ENCODE peak calls at places on chromosomes 3 and 15, in five cellular contexts. I is OCI-LY7, M is IMR-90, W is Karpas-422, J is SK-N-SH. C is an unnamed sample.
A peak's percentile ranks its signal among the peaks of the same experiment; 100 is the strongest.

GRCh38 chr15:63381301-63382192 is at the start of gene CA12:
- DNase-seq in I (no peak), M (peak; percentile 55), W (no peak), J (peak; percentile 65), C (peak; percentile 77)

GRCh38 chr3:29335438-29335837 is 54.6 kb downstream of the RBMS3 start:
- DNase-seq in I (no peak), M (peak; percentile 98), W (no peak), J (peak; percentile 10), C (peak; percentile 45)

GRCh38 chr15:75928680-75929608 is 25.3 kb downstream of the FBXO22 start:
- DNase-seq in I (peak; percentile 63), M (peak; percentile 35), W (peak; percentile 78), J (peak; percentile 10), C (peak; percentile 88)

GRCh38 chr3:190585771-190586630 is 72.1 kb downstream of the IL1RAP start:
- DNase-seq in I (no peak), M (peak; percentile 95), W (no peak), J (peak; percentile 7), C (peak; percentile 63)

GRCh38 chr15:51768018-51768417 is 16.6 kb downstream of the TMOD2 start:
- DNase-seq in I (no peak), M (no peak), W (no peak), J (no peak), C (no peak)

GRCh38 chr3:23611737-23612295 is 193.9 kb upstream of the UBE2E1 start:
- DNase-seq in I (peak; percentile 64), M (peak; percentile 80), W (peak; percentile 16), J (no peak), C (peak; percentile 17)

GRCh38 chr3:51400169-51400568 is 9.1 kb downstream of the RBM15B start:
- DNase-seq in I (no peak), M (no peak), W (no peak), J (no peak), C (no peak)

GRCh38 chr3:39103791-39104552 is 3.5 kb downstream of the GORASP1 start:
- DNase-seq in I (no peak), M (no peak), W (no peak), J (no peak), C (no peak)

GRCh38 chr3:17052348-17052747 is 167.6 kb downstream of the PLCL2 start:
- DNase-seq in I (peak; percentile 9), M (no peak), W (no peak), J (no peak), C (no peak)

GRCh38 chr3:16338999-16339398 is 74.0 kb downstream of the OXNAD1 start:
- DNase-seq in I (no peak), M (peak; percentile 97), W (no peak), J (no peak), C (no peak)

GRCh38 chr3:12716605-12717121 is 42.4 kb downstream of the TMEM40 start:
- DNase-seq in I (peak; percentile 56), M (peak; percentile 62), W (peak; percentile 52), J (no peak), C (no peak)

GRCh38 chr3:12724794-12725193 is 34.3 kb downstream of the TMEM40 start:
- DNase-seq in I (no peak), M (no peak), W (peak; percentile 69), J (no peak), C (no peak)

GRCh38 chr3:12722205-12722604 is 36.9 kb downstream of the TMEM40 start:
- DNase-seq in I (no peak), M (no peak), W (no peak), J (no peak), C (no peak)

GRCh38 chr3:12719984-12720656 is 38.9 kb downstream of the TMEM40 start:
- DNase-seq in I (peak; percentile 86), M (peak; percentile 82), W (peak; percentile 92), J (peak; percentile 82), C (peak; percentile 94)

DNA sequence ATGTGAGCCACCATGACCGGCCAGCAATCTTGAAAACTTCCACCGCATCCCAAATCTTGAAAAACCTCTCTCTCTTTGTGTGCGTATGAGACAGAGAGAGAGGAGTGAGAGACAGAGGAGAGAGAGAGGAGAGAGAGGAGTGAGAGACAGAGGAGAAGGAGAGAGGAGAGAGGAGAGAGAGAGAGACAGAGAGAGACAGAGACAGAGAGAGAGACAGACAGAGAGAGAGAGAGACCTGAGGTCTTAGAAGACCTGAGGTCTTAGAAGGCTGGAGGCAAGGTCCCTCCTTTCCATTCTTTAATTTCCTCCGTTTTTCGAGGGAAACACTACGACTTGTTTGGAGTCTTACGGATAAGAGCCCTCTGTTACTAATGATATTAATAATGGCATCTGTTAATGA is 39.5 kb downstream of the TMEM40 start:
- DNase-seq in I (no peak), M (no peak), W (no peak), J (no peak), C (no peak)
- H3K4me3 ChIP-seq in I (peak overlapping the region; percentile 43), M (peak overlapping the region; percentile 28), W (peak overlapping the region; percentile 62), J (peak overlapping the region; percentile 67), C (no peak overlapping the region)

GRCh38 chr3:88033088-88033487 is 25.7 kb downstream of the CGGBP1 start:
- DNase-seq in I (no peak), M (no peak), W (no peak), J (no peak), C (no peak)
- H2AFZ ChIP-seq in I (peak overlapping the region; percentile 97), M (peak overlapping the region; percentile 35), W (no peak overlapping the region), J (peak overlapping the region; percentile 99), C (no peak overlapping the region)

DNA sequence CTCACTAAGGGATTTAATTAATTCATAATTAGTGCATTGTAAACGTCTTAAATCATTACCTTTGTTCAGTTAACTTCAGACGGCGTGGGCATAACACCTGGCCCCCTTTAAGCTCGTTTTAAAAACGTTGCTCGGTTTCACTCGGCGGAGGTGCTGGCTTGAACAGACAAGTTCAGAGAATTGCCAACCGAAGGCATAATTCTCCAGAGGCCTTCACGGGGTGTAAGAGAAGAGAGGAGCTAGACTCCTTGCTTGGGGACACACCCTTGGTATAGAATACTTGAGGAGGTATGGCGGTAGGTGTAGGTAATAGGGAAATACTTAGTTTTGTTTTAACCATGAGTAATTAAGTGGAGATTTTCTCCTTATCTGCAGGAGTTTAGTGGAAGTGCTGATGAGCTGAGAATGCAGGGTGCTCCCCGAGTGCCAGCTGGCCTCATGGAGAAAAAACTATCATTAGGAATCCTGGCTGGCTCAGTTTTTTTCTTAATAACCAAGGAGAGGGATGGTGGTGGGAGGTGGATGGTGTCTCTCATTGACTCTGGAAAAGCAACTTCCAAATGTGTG is 947 bp downstream of the FBXL2 start:
- DNase-seq in I (no peak), M (no peak), W (no peak), J (peak; percentile 18), C (peak; percentile 21)
- H3K4me3 ChIP-seq in I (peak overlapping the region; percentile 67), M (peak overlapping the region; percentile 74), W (no peak overlapping the region), J (peak overlapping the region; percentile 74), C (peak overlapping the region; percentile 80)

GRCh38 chr3:186383026-186383993 is 21.3 kb upstream of the DGKG start:
- DNase-seq in I (no peak), M (no peak), W (no peak), J (no peak), C (no peak)
- H2AFZ ChIP-seq in I (no peak overlapping the region), M (no peak overlapping the region), W (no peak overlapping the region), J (no peak overlapping the region), C (peak overlapping the region; percentile 10)